ENCODE peak calls at places on chromosome 16, in five cellular contexts. Z, X, Y, J and N are unnamed samples.

GRCh38 chr16:59341368-59341767 is 607.3 kb upstream of the GOT2 start:
- DNase-seq in Z (no peak), X (no peak), Y (peak; percentile 34), J (no peak), N (no peak)

GRCh38 chr16:64278196-64278595 is 843.7 kb downstream of the CDH11 start:
- DNase-seq in Z (no peak), X (no peak), Y (no peak), J (no peak), N (no peak)

GRCh38 chr16:17018715-17019014 is 452.1 kb downstream of the XYLT1 start:
- DNase-seq in Z (no peak), X (no peak), Y (no peak), J (no peak), N (no peak)

GRCh38 chr16:27706803-27707685 is 157.1 kb downstream of the KATNIP start:
- DNase-seq in Z (no peak), X (no peak), Y (no peak), J (no peak), N (no peak)

GRCh38 chr16:262121-262745 is 13.5 kb downstream of the RGS11 start:
- DNase-seq in Z (no peak), X (no peak), Y (no peak), J (no peak), N (no peak)

GRCh38 chr16:4354512-4355409 is 3.6 kb upstream of the PAM16 start:
- DNase-seq in Z (no peak), X (no peak), Y (no peak), J (no peak), N (no peak)

GRCh38 chr16:66958857-66959644 is 2.0 kb upstream of the CES3 start:
- DNase-seq in Z (no peak), X (no peak), Y (no peak), J (no peak), N (no peak)

GRCh38 chr16:74711938-74712337 is 11.3 kb upstream of the MLKL start:
- DNase-seq in Z (no peak), X (no peak), Y (no peak), J (no peak), N (no peak)

GRCh38 chr16:75112281-75113045 is 4.1 kb downstream of the LDHD start:
- DNase-seq in Z (no peak), X (no peak), Y (no peak), J (no peak), N (no peak)

GRCh38 chr16:4263504-4264436 is 9.1 kb downstream of the TFAP4 start:
- DNase-seq in Z (peak; percentile 86), X (no peak), Y (peak; percentile 84), J (peak; percentile 47), N (no peak)

GRCh38 chr16:71929048-71929447 is 33.7 kb downstream of the IST1 start:
- DNase-seq in Z (peak; percentile 78), X (no peak), Y (peak; percentile 42), J (no peak), N (no peak)

GRCh38 chr16:75311383-75311938 is 60.0 kb upstream of the BCAR1 start:
- DNase-seq in Z (no peak), X (no peak), Y (no peak), J (no peak), N (no peak)

GRCh38 chr16:68147438-68147837 is 62.3 kb downstream of the NFATC3 start:
- DNase-seq in Z (no peak), X (no peak), Y (no peak), J (no peak), N (no peak)

GRCh38 chr16:3115561-3115960 is 3.2 kb downstream of the ZNF205 start:
- DNase-seq in Z (no peak), X (no peak), Y (no peak), J (no peak), N (no peak)

GRCh38 chr16:15907863-15908478 is 19.6 kb upstream of the CEP20 start:
- DNase-seq in Z (peak; percentile 61), X (no peak), Y (peak; percentile 42), J (peak; percentile 35), N (peak; percentile 99)

GRCh38 chr16:67995423-67995822 is 3.9 kb downstream of the DPEP2 start:
- DNase-seq in Z (no peak), X (no peak), Y (no peak), J (no peak), N (no peak)

GRCh38 chr16:20319406-20319805 is 7.9 kb downstream of the GP2 start:
- DNase-seq in Z (no peak), X (no peak), Y (no peak), J (no peak), N (no peak)

GRCh38 chr16:12067714-12068401 is 91.3 kb downstream of the SNX29 start:
- DNase-seq in Z (peak; percentile 89), X (no peak), Y (peak; percentile 75), J (peak; percentile 72), N (peak; percentile 61)

GRCh38 chr16:70430667-70431536 is 8.0 kb downstream of the ST3GAL2 start:
- DNase-seq in Z (no peak), X (peak; percentile 39), Y (no peak), J (no peak), N (peak; percentile 95)

GRCh38 chr16:70432304-70432799 is 6.5 kb downstream of the ST3GAL2 start:
- DNase-seq in Z (no peak), X (no peak), Y (no peak), J (no peak), N (no peak)

GRCh38 chr16:70434489-70435260 is 4.2 kb downstream of the ST3GAL2 start:
- DNase-seq in Z (no peak), X (no peak), Y (no peak), J (no peak), N (no peak)

GRCh38 chr16:70433456-70434103 is 5.3 kb downstream of the ST3GAL2 start:
- DNase-seq in Z (peak; percentile 84), X (no peak), Y (no peak), J (no peak), N (no peak)

GRCh38 chr16:70432800-70433455 is 6.0 kb downstream of the ST3GAL2 start:
- DNase-seq in Z (no peak), X (no peak), Y (peak; percentile 54), J (no peak), N (peak; percentile 72)
- H3K4me3 ChIP-seq in Z (no peak overlapping the region), X (no peak overlapping the region), Y (no peak overlapping the region), J (peak overlapping the region; percentile 3), N (peak overlapping the region; percentile 34)

DNA sequence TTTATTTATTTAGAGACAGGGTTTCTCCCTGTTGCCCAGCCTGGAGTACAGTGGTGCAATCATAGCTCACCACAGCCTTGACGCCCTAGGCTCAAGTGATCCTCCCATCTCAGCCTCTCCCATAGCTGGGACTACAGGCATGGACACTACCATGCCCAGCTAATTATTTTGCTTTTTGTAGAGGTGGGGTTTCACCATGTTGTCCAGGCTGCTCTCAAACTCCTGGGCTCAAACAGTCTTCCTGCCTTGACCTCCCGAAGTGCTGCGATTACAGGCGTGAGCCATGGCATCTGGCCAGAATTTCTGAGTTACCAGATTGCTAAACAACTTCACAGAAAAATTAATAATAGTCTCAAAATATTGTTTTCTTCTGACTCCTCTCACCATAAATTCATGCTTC is 21.7 kb downstream of the MOSMO start:
- DNase-seq in Z (no peak), X (no peak), Y (no peak), J (no peak), N (no peak)
- H3K4me3 ChIP-seq in Z (no peak overlapping the region), X (no peak overlapping the region), Y (no peak overlapping the region), J (no peak overlapping the region), N (no peak overlapping the region)

GRCh38 chr16:53609536-53609935 is 94.1 kb downstream of the RPGRIP1L start:
- DNase-seq in Z (no peak), X (no peak), Y (no peak), J (no peak), N (no peak)

GRCh38 chr16:53605979-53606378 is 97.7 kb downstream of the RPGRIP1L start:
- DNase-seq in Z (no peak), X (no peak), Y (no peak), J (no peak), N (no peak)

GRCh38 chr16:53600076-53600475 is 97.1 kb upstream of the AKTIP start:
- DNase-seq in Z (no peak), X (no peak), Y (no peak), J (no peak), N (no peak)

GRCh38 chr16:53608094-53608493 is 95.6 kb downstream of the RPGRIP1L start:
- DNase-seq in Z (no peak), X (no peak), Y (no peak), J (no peak), N (no peak)

GRCh38 chr16:53605356-53605755 is 98.3 kb downstream of the RPGRIP1L start:
- DNase-seq in Z (no peak), X (no peak), Y (no peak), J (no peak), N (no peak)
- H3K4me3 ChIP-seq in Z (no peak overlapping the region), X (no peak overlapping the region), Y (no peak overlapping the region), J (no peak overlapping the region), N (no peak overlapping the region)

DNA sequence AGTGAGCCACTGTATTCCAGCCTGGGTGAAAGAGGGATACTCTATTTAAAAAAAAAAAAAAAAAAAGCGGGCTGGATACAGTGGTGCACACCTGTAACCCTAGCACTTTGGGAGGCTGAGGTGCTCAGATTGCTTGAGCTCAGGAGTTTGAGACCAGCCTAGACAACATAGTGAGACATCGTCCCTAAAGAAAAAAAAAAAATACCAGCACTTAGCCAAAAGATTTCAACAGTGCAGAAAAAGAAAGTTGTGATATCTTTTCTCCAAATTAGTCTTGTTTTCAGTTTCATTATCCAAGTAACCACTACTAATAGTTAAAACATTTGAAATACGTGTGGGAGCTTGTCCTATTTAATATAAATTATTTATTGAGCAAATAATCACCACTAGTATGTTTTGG is 48.7 kb downstream of the TENT4B start:
- DNase-seq in Z (no peak), X (no peak), Y (no peak), J (no peak), N (no peak)
- H3K4me3 ChIP-seq in Z (no peak overlapping the region), X (no peak overlapping the region), Y (no peak overlapping the region), J (no peak overlapping the region), N (no peak overlapping the region)

GRCh38 chr16:56277040-56277439 is 85.8 kb downstream of the GNAO1 start:
- DNase-seq in Z (no peak), X (no peak), Y (peak; percentile 42), J (no peak), N (no peak)

GRCh38 chr16:56274369-56274768 is 83.1 kb downstream of the GNAO1 start:
- DNase-seq in Z (no peak), X (no peak), Y (no peak), J (no peak), N (no peak)

GRCh38 chr16:56275801-56276200 is 84.5 kb downstream of the GNAO1 start:
- DNase-seq in Z (no peak), X (no peak), Y (no peak), J (no peak), N (no peak)

GRCh38 chr16:56273615-56274014 is 82.3 kb downstream of the GNAO1 start:
- DNase-seq in Z (no peak), X (no peak), Y (no peak), J (no peak), N (no peak)

GRCh38 chr16:56275076-56275475 is 83.8 kb downstream of the GNAO1 start:
- DNase-seq in Z (no peak), X (no peak), Y (no peak), J (no peak), N (no peak)
- H3K4me3 ChIP-seq in Z (no peak overlapping the region), X (no peak overlapping the region), Y (no peak overlapping the region), J (no peak overlapping the region), N (no peak overlapping the region)